ENCODE peak calls at places on chromosomes 16 and 17, in eight cellular contexts. One of them, this sample, is unnamed.

GRCh38 chr17:16419929-16420271 is 4.5 kb downstream of the TRPV2 start:
- DNase-seq in A673: no peak
- DNase-seq in endothelial cell: no peak
- DNase-seq in astrocyte of the spinal cord: peak
- DNase-seq in DND-41: no peak
- DNase-seq in CD8-positive, alpha-beta T cell: peak
- DNase-seq in OCI-LY7: no peak
- DNase-seq in GM23338: no peak
- DNase-seq in this sample: no peak

GRCh38 chr16:11302977-11303376 is 21.8 kb upstream of the PRM1 start:
- DNase-seq in endothelial cell: no peak
- DNase-seq in CD8-positive, alpha-beta T cell: no peak
- DNase-seq in GM23338: no peak
- DNase-seq in DND-41: no peak
- DNase-seq in A673: no peak
- DNase-seq in astrocyte of the spinal cord: no peak
- DNase-seq in OCI-LY7: no peak
- DNase-seq in this sample: no peak

GRCh38 chr16:77276686-77277085 is 77.5 kb downstream of the SYCE1L start:
- DNase-seq in A673: no peak
- DNase-seq in DND-41: no peak
- DNase-seq in CD8-positive, alpha-beta T cell: no peak
- DNase-seq in astrocyte of the spinal cord: no peak
- DNase-seq in endothelial cell: no peak
- DNase-seq in GM23338: no peak
- DNase-seq in OCI-LY7: no peak
- DNase-seq in this sample: no peak

GRCh38 chr17:4733073-4733531 is 1.9 kb downstream of the MED11 start:
- DNase-seq in endothelial cell: no peak
- DNase-seq in GM23338: peak
- DNase-seq in DND-41: no peak
- DNase-seq in astrocyte of the spinal cord: no peak
- DNase-seq in CD8-positive, alpha-beta T cell: no peak
- DNase-seq in A673: no peak
- DNase-seq in OCI-LY7: peak
- DNase-seq in this sample: no peak

GRCh38 chr16:4414187-4414909 is 2.0 kb downstream of the CORO7 start:
- DNase-seq in CD8-positive, alpha-beta T cell: peak
- DNase-seq in GM23338: no peak
- DNase-seq in astrocyte of the spinal cord: no peak
- DNase-seq in A673: no peak
- DNase-seq in DND-41: no peak
- DNase-seq in OCI-LY7: peak
- DNase-seq in endothelial cell: no peak
- DNase-seq in this sample: no peak

GRCh38 chr17:6755281-6755680 is 565 bp upstream of the XAF1 start:
- DNase-seq in A673: peak
- DNase-seq in OCI-LY7: no peak
- DNase-seq in GM23338: no peak
- DNase-seq in CD8-positive, alpha-beta T cell: no peak
- DNase-seq in endothelial cell: no peak
- DNase-seq in astrocyte of the spinal cord: peak
- DNase-seq in DND-41: no peak
- DNase-seq in this sample: no peak

GRCh38 chr16:2364638-2365210 is 24.2 kb upstream of the ABCA3 start:
- DNase-seq in endothelial cell: no peak
- DNase-seq in A673: peak
- DNase-seq in DND-41: no peak
- DNase-seq in astrocyte of the spinal cord: no peak
- DNase-seq in CD8-positive, alpha-beta T cell: no peak
- DNase-seq in OCI-LY7: no peak
- DNase-seq in GM23338: no peak
- DNase-seq in this sample: no peak

GRCh38 chr17:5069724-5070123 is 8.5 kb upstream of the ZFP3 start:
- DNase-seq in DND-41: no peak
- DNase-seq in OCI-LY7: no peak
- DNase-seq in CD8-positive, alpha-beta T cell: no peak
- DNase-seq in astrocyte of the spinal cord: no peak
- DNase-seq in endothelial cell: no peak
- DNase-seq in GM23338: no peak
- DNase-seq in A673: no peak
- DNase-seq in this sample: no peak

GRCh38 chr17:70905796-70906195 is 736.5 kb downstream of the KCNJ2 start:
- DNase-seq in endothelial cell: no peak
- DNase-seq in CD8-positive, alpha-beta T cell: no peak
- DNase-seq in DND-41: no peak
- DNase-seq in A673: no peak
- DNase-seq in OCI-LY7: no peak
- DNase-seq in astrocyte of the spinal cord: peak
- DNase-seq in GM23338: no peak
- DNase-seq in this sample: no peak

GRCh38 chr16:53771655-53772497 is 67.9 kb downstream of the FTO start:
- DNase-seq in endothelial cell: no peak
- DNase-seq in OCI-LY7: peak
- DNase-seq in astrocyte of the spinal cord: no peak
- DNase-seq in CD8-positive, alpha-beta T cell: no peak
- DNase-seq in GM23338: no peak
- DNase-seq in DND-41: no peak
- DNase-seq in A673: no peak
- DNase-seq in this sample: no peak

GRCh38 chr17:45675892-45676291 is 108.2 kb upstream of the CRHR1 start:
- DNase-seq in DND-41: no peak
- DNase-seq in GM23338: no peak
- DNase-seq in OCI-LY7: no peak
- DNase-seq in astrocyte of the spinal cord: no peak
- DNase-seq in CD8-positive, alpha-beta T cell: no peak
- DNase-seq in endothelial cell: no peak
- DNase-seq in A673: no peak
- DNase-seq in this sample: no peak
- TF ChIP-seq CTCF in DND-41: no peak
- TF ChIP-seq CTCF in GM23338: no peak
- TF ChIP-seq CTCF in OCI-LY7: no peak
- TF ChIP-seq CTCF in astrocyte of the spinal cord: no peak
- TF ChIP-seq CTCF in CD8-positive, alpha-beta T cell: no peak
- TF ChIP-seq CTCF in endothelial cell: no peak
- TF ChIP-seq CTCF in A673: no peak
- TF ChIP-seq CTCF in this sample: no peak

DNA sequence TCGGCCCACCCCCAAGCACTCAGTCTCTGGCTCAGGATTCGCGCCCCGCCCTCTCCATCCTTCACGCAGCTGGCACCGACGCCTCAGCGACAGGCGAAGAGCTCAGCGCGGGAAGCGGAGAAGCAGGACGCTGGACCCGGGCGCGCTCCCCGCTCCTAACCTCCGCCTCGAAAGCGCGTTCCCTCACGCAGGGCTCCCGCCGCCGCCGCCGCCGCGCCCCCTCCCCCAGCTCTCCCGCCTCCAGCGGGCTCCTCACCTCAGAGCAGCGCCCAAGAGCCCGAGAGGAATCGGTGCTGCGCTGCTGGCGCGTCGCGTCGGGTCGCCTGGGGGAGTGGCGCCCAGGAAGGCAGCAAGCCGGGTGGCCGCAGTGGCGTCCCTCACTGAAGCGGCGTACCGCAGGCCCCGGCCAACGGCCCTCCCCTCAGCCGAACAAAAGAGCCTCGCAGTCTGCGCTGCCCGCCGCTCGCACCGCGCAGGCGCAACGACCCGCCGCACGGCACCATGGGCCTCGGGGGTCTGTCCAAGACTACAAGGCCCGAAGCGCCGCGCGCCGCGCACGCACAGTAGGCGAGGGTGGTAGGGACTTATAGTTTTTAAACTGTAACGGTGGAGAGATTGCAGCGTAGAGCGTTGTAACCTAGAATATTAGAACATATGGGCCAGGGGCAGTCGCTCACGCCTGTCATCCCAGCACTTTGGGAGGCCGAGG is at the start of gene CBX1:
- DNase-seq in DND-41: peak
- DNase-seq in endothelial cell: peak
- DNase-seq in CD8-positive, alpha-beta T cell: peak
- DNase-seq in GM23338: peak
- DNase-seq in OCI-LY7: peak
- DNase-seq in A673: peak
- DNase-seq in astrocyte of the spinal cord: peak
- DNase-seq in this sample: peak
- TF ChIP-seq CTCF in DND-41: no peak
- TF ChIP-seq CTCF in endothelial cell: no peak
- TF ChIP-seq CTCF in CD8-positive, alpha-beta T cell: no peak
- TF ChIP-seq CTCF in GM23338: no peak
- TF ChIP-seq CTCF in OCI-LY7: no peak
- TF ChIP-seq CTCF in A673: no peak
- TF ChIP-seq CTCF in astrocyte of the spinal cord: no peak
- TF ChIP-seq CTCF in this sample: no peak

DNA sequence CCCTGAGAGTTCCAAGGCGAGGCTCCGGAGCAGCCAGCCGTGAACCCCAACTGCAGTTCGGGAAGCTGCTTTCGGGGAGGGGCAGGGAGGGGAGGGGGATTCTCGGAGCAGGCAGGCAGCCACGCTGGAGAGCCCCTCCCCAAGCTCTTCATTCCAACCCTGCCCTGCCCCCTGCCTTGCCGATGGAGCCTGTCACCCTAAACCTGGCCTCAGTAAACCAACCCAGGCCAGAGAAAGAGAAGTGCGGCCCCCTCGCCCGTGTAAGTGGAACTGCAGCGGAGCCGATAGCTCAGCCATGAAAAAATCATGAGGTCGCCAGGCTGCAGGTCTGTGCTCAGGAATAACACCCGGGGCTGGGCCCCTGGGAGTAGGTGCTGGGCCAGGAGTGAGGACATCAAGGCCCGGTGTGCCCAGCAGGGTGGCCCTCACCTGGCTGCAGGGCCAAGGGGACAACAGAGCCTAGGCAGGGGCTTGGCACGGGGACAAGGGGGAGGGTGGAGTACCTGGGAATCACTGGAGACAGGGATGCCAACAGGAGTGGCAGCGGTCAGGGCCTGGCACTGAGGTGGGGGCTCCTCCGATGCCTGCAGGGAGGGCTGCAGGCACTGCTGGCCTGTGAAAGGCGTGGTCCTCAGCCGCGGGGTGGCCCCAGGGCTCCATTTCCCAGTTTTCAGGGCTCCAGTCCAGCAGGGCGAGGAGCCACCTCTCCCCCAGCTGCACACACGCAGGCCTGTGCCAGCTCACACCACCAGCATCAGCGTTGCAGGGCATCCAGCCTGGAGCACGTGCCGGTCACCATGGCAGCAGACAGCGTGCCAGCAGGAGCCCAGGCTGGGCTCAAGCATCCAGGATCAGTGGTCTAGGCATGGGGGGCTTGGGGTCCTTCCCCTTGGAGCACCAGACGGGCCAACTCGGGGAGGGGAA is 4.8 kb upstream of the FSCN2 start:
- DNase-seq in astrocyte of the spinal cord: no peak
- DNase-seq in CD8-positive, alpha-beta T cell: no peak
- DNase-seq in DND-41: no peak
- DNase-seq in endothelial cell: peak
- DNase-seq in GM23338: peak
- DNase-seq in OCI-LY7: peak
- DNase-seq in A673: peak
- DNase-seq in this sample: peak
- TF ChIP-seq CTCF in astrocyte of the spinal cord: peak
- TF ChIP-seq CTCF in CD8-positive, alpha-beta T cell: no peak
- TF ChIP-seq CTCF in DND-41: no peak
- TF ChIP-seq CTCF in endothelial cell: peak
- TF ChIP-seq CTCF in GM23338: peak
- TF ChIP-seq CTCF in OCI-LY7: peak
- TF ChIP-seq CTCF in A673: peak
- TF ChIP-seq CTCF in this sample: peak

GRCh38 chr16:84775262-84775810 is 44.4 kb upstream of the CRISPLD2 start:
- DNase-seq in DND-41: no peak
- DNase-seq in OCI-LY7: no peak
- DNase-seq in astrocyte of the spinal cord: no peak
- DNase-seq in endothelial cell: no peak
- DNase-seq in CD8-positive, alpha-beta T cell: no peak
- DNase-seq in GM23338: no peak
- DNase-seq in A673: no peak
- DNase-seq in this sample: no peak

GRCh38 chr16:84777435-84777834 is 42.4 kb upstream of the CRISPLD2 start:
- DNase-seq in A673: no peak
- DNase-seq in CD8-positive, alpha-beta T cell: no peak
- DNase-seq in OCI-LY7: no peak
- DNase-seq in astrocyte of the spinal cord: no peak
- DNase-seq in endothelial cell: no peak
- DNase-seq in GM23338: no peak
- DNase-seq in DND-41: no peak
- DNase-seq in this sample: no peak

GRCh38 chr16:84774810-84775209 is 45.0 kb upstream of the CRISPLD2 start:
- DNase-seq in OCI-LY7: no peak
- DNase-seq in astrocyte of the spinal cord: peak
- DNase-seq in A673: no peak
- DNase-seq in endothelial cell: no peak
- DNase-seq in GM23338: no peak
- DNase-seq in DND-41: no peak
- DNase-seq in CD8-positive, alpha-beta T cell: no peak
- DNase-seq in this sample: no peak

GRCh38 chr16:84769416-84769815 is 50.4 kb upstream of the CRISPLD2 start:
- DNase-seq in DND-41: no peak
- DNase-seq in endothelial cell: no peak
- DNase-seq in A673: no peak
- DNase-seq in OCI-LY7: no peak
- DNase-seq in GM23338: no peak
- DNase-seq in CD8-positive, alpha-beta T cell: no peak
- DNase-seq in astrocyte of the spinal cord: no peak
- DNase-seq in this sample: no peak

DNA sequence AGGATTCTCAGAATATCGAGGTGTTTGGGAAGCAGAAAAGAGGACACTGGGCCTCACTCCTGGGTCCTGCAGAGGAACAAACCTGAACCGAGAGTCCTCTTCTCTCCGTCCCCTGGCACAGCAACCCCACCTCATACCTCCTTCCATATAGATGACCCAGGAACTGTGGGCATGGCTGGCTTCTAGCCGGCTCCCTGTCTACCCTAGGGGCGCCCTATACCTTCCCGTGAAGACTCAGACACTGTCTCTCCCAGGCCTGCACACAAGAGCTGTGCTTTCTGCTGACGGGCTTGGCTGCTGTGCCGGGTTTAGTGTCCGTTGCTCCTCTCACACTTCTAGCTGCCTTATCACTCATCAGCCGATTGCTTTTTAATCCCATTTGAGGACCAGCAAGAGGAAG is 46.5 kb upstream of the CRISPLD2 start:
- DNase-seq in GM23338: no peak
- DNase-seq in endothelial cell: no peak
- DNase-seq in A673: no peak
- DNase-seq in CD8-positive, alpha-beta T cell: no peak
- DNase-seq in astrocyte of the spinal cord: no peak
- DNase-seq in OCI-LY7: no peak
- DNase-seq in DND-41: no peak
- DNase-seq in this sample: no peak
- TF ChIP-seq CTCF in GM23338: no peak
- TF ChIP-seq CTCF in endothelial cell: no peak
- TF ChIP-seq CTCF in A673: no peak
- TF ChIP-seq CTCF in CD8-positive, alpha-beta T cell: no peak
- TF ChIP-seq CTCF in astrocyte of the spinal cord: no peak
- TF ChIP-seq CTCF in OCI-LY7: no peak
- TF ChIP-seq CTCF in DND-41: no peak
- TF ChIP-seq CTCF in this sample: no peak